ENCODE peak calls at places on chromosomes 2 and 18, in five cellular contexts. One of them, this sample, is unnamed. For H3K27me3, the result is how much of the 10 kb centered on the place peaks cover.

GRCh38 chr2:184598313-184599053 is at the start of gene ZNF804A:
- DNase-seq in pancreas: peak
- DNase-seq in WERI-Rb-1: peak
- DNase-seq in esophagus squamous epithelium: no peak
- DNase-seq in tibial nerve: peak
- DNase-seq in this sample: peak

GRCh38 chr18:63869374-63869773 is 18.1 kb upstream of the SERPINB2 start:
- DNase-seq in pancreas: no peak
- DNase-seq in WERI-Rb-1: no peak
- DNase-seq in esophagus squamous epithelium: no peak
- DNase-seq in tibial nerve: no peak
- DNase-seq in this sample: no peak

GRCh38 chr2:43052204-43052943 is 174.0 kb downstream of the ZFP36L2 start:
- DNase-seq in pancreas: no peak
- DNase-seq in WERI-Rb-1: no peak
- DNase-seq in esophagus squamous epithelium: no peak
- DNase-seq in tibial nerve: no peak
- DNase-seq in this sample: no peak

GRCh38 chr2:198973785-198974184 is 484.0 kb downstream of the SATB2 start:
- DNase-seq in pancreas: no peak
- DNase-seq in WERI-Rb-1: no peak
- DNase-seq in esophagus squamous epithelium: no peak
- DNase-seq in tibial nerve: no peak
- DNase-seq in this sample: no peak

GRCh38 chr2:73588177-73588576 is 54.0 kb downstream of the NAT8 start:
- DNase-seq in pancreas: no peak
- DNase-seq in WERI-Rb-1: no peak
- DNase-seq in esophagus squamous epithelium: no peak
- DNase-seq in tibial nerve: no peak
- DNase-seq in this sample: no peak

GRCh38 chr2:121228521-121228920 is 56.5 kb downstream of the TFCP2L1 start:
- DNase-seq in pancreas: peak
- DNase-seq in WERI-Rb-1: no peak
- DNase-seq in esophagus squamous epithelium: no peak
- DNase-seq in tibial nerve: no peak
- DNase-seq in this sample: no peak

GRCh38 chr2:72999729-73000725 is 71.5 kb downstream of the SFXN5 start:
- DNase-seq in pancreas: no peak
- DNase-seq in WERI-Rb-1: no peak
- DNase-seq in esophagus squamous epithelium: no peak
- DNase-seq in tibial nerve: no peak
- DNase-seq in this sample: no peak

GRCh38 chr2:1613731-1614354 is 130.5 kb downstream of the PXDN start:
- DNase-seq in pancreas: no peak
- DNase-seq in WERI-Rb-1: no peak
- DNase-seq in esophagus squamous epithelium: no peak
- DNase-seq in tibial nerve: no peak
- DNase-seq in this sample: no peak

GRCh38 chr2:68110102-68110501 is 47.3 kb upstream of the C1D start:
- DNase-seq in pancreas: no peak
- DNase-seq in WERI-Rb-1: peak
- DNase-seq in esophagus squamous epithelium: no peak
- DNase-seq in tibial nerve: no peak
- DNase-seq in this sample: no peak

GRCh38 chr2:202261531-202261930 is 4.0 kb upstream of the NOP58 start:
- DNase-seq in pancreas: no peak
- DNase-seq in WERI-Rb-1: no peak
- DNase-seq in esophagus squamous epithelium: no peak
- DNase-seq in tibial nerve: no peak
- DNase-seq in this sample: no peak

GRCh38 chr2:228771719-228772254 is 499.3 kb downstream of the PID1 start:
- DNase-seq in pancreas: no peak
- DNase-seq in WERI-Rb-1: no peak
- DNase-seq in esophagus squamous epithelium: no peak
- DNase-seq in tibial nerve: no peak
- DNase-seq in this sample: no peak

GRCh38 chr18:12282436-12283039 is 25.5 kb upstream of the TUBB6 start:
- DNase-seq in pancreas: no peak
- DNase-seq in WERI-Rb-1: no peak
- DNase-seq in esophagus squamous epithelium: no peak
- DNase-seq in tibial nerve: no peak
- DNase-seq in this sample: no peak

GRCh38 chr18:46917808-46918600 is 602 bp downstream of the KATNAL2 start:
- DNase-seq in pancreas: no peak
- DNase-seq in WERI-Rb-1: no peak
- DNase-seq in esophagus squamous epithelium: no peak
- DNase-seq in tibial nerve: no peak
- DNase-seq in this sample: no peak

GRCh38 chr2:98463081-98463481 is 18.4 kb downstream of the INPP4A start:
- DNase-seq in pancreas: no peak
- DNase-seq in WERI-Rb-1: no peak
- DNase-seq in esophagus squamous epithelium: no peak
- DNase-seq in tibial nerve: no peak
- DNase-seq in this sample: no peak

GRCh38 chr18:13369756-13370510 is 151.4 kb downstream of the LDLRAD4 start:
- DNase-seq in pancreas: no peak
- DNase-seq in WERI-Rb-1: no peak
- DNase-seq in esophagus squamous epithelium: no peak
- DNase-seq in tibial nerve: no peak
- DNase-seq in this sample: no peak

GRCh38 chr2:203928849-203929248 is 7.7 kb upstream of the ICOS start:
- DNase-seq in pancreas: no peak
- DNase-seq in WERI-Rb-1: no peak
- DNase-seq in esophagus squamous epithelium: no peak
- DNase-seq in tibial nerve: no peak
- DNase-seq in this sample: no peak

GRCh38 chr18:6200375-6200774 is 214.3 kb downstream of the L3MBTL4 start:
- DNase-seq in pancreas: no peak
- DNase-seq in WERI-Rb-1: no peak
- DNase-seq in esophagus squamous epithelium: no peak
- DNase-seq in tibial nerve: no peak
- DNase-seq in this sample: no peak

GRCh38 chr2:48346124-48346536 is 183.8 kb upstream of the STON1 start:
- DNase-seq in pancreas: no peak
- DNase-seq in WERI-Rb-1: peak
- DNase-seq in esophagus squamous epithelium: no peak
- DNase-seq in tibial nerve: no peak
- DNase-seq in this sample: no peak

GRCh38 chr2:12935226-12935625 is 218.5 kb downstream of the TRIB2 start:
- DNase-seq in pancreas: no peak
- DNase-seq in WERI-Rb-1: no peak
- DNase-seq in esophagus squamous epithelium: no peak
- DNase-seq in tibial nerve: no peak
- DNase-seq in this sample: no peak

GRCh38 chr2:118056165-118056534 is 32.1 kb upstream of the INSIG2 start:
- DNase-seq in pancreas: no peak
- DNase-seq in WERI-Rb-1: no peak
- DNase-seq in esophagus squamous epithelium: peak
- DNase-seq in tibial nerve: no peak
- DNase-seq in this sample: peak

GRCh38 chr18:59899298-59900221 is at the start of gene PMAIP1:
- DNase-seq in pancreas: peak
- DNase-seq in WERI-Rb-1: peak
- DNase-seq in esophagus squamous epithelium: peak
- DNase-seq in tibial nerve: peak
- DNase-seq in this sample: peak

GRCh38 chr18:59900222-59901128 is 679 bp downstream of the PMAIP1 start:
- DNase-seq in pancreas: no peak
- DNase-seq in WERI-Rb-1: peak
- DNase-seq in esophagus squamous epithelium: no peak
- DNase-seq in tibial nerve: no peak
- DNase-seq in this sample: peak

GRCh38 chr18:59902993-59903610 is 3.3 kb downstream of the PMAIP1 start:
- DNase-seq in pancreas: no peak
- DNase-seq in WERI-Rb-1: no peak
- DNase-seq in esophagus squamous epithelium: no peak
- DNase-seq in tibial nerve: no peak
- DNase-seq in this sample: no peak

GRCh38 chr18:59904051-59904601 is 4.3 kb downstream of the PMAIP1 start:
- DNase-seq in pancreas: no peak
- DNase-seq in WERI-Rb-1: no peak
- DNase-seq in esophagus squamous epithelium: no peak
- DNase-seq in tibial nerve: no peak
- DNase-seq in this sample: no peak

DNA sequence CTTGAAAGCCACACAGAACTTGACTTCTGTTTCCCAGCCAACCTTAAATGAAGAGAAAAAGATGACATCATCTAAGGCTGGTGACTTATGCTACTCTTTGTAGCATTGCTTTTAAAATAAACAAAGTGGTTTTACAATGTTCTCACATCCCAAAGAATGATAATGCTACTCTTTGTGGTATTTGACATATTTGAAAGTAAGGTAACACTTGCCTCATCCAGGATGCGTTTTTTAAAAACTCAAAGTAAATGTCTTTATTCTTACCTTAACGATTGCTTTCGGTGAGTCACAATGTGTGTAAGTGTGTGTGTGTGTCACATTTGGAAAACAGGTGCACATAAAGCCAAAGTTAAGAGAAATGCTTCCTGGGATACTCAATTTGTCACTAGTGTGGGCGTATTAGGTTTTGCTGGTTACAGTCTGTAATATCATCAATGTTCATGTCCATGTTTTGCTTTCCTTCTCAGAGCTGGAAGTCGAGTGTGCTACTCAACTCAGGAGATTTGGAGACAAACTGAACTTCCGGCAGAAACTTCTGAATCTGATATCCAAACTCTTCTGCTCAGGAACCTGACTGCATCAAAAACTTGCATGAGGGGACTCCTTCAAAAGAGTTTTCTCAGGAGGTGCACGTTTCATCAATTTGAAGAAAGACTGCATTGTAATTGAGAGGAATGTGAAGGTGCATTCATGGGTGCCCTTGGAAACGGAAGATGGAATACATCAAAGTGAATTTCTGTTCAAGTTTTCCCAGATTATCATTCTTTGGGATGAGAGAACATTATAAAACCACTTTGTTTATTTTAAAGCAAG is 2.6 kb downstream of the PMAIP1 start:
- DNase-seq in pancreas: no peak
- DNase-seq in WERI-Rb-1: no peak
- DNase-seq in esophagus squamous epithelium: no peak
- DNase-seq in tibial nerve: no peak
- DNase-seq in this sample: peak
- H3K4me3 ChIP-seq in pancreas: no peak
- H3K4me3 ChIP-seq in WERI-Rb-1: no peak
- H3K4me3 ChIP-seq in esophagus squamous epithelium: no peak
- H3K4me3 ChIP-seq in tibial nerve: no peak
- H3K4me3 ChIP-seq in this sample: peak

GRCh38 chr2:65522922-65523321 is 90.5 kb upstream of the SPRED2 start:
- DNase-seq in pancreas: no peak
- DNase-seq in WERI-Rb-1: no peak
- DNase-seq in esophagus squamous epithelium: no peak
- DNase-seq in tibial nerve: no peak
- DNase-seq in this sample: no peak
- H3K27me3 ChIP-seq in pancreas: under half
- H3K27me3 ChIP-seq in WERI-Rb-1: half or more
- H3K27me3 ChIP-seq in esophagus squamous epithelium: under half
- H3K27me3 ChIP-seq in tibial nerve: under half
- H3K27me3 ChIP-seq in this sample: under half

DNA sequence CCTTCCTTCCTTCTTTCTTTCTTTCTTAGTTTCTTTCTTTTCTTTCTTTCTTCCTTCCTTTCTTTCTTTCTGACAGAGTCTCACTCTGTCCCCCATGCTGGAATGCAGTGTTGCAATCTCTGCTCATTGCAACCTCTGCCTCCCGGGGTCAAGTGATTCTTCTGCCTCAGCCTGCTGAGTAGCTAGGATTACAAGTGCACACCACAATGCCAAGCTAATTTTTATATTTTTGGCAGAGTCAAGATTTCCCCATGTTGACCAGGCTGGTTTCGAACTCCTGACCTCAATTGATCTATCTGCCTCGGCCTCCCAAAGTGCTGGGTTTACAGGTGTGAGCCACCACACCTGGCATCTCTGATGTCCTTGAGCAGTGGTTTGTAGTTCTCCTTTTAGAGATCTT is 48.5 kb downstream of the IL1R2 start:
- DNase-seq in pancreas: no peak
- DNase-seq in WERI-Rb-1: no peak
- DNase-seq in esophagus squamous epithelium: no peak
- DNase-seq in tibial nerve: no peak
- DNase-seq in this sample: no peak
- TF ChIP-seq CTCF in pancreas: no peak
- TF ChIP-seq CTCF in WERI-Rb-1: no peak
- TF ChIP-seq CTCF in esophagus squamous epithelium: no peak
- TF ChIP-seq CTCF in tibial nerve: no peak
- TF ChIP-seq CTCF in this sample: no peak

GRCh38 chr18:59663096-59663495 is 34.1 kb downstream of the CCBE1 start:
- DNase-seq in pancreas: no peak
- DNase-seq in WERI-Rb-1: no peak
- DNase-seq in esophagus squamous epithelium: no peak
- DNase-seq in tibial nerve: no peak
- DNase-seq in this sample: no peak

GRCh38 chr18:59662008-59662701 is 35.1 kb downstream of the CCBE1 start:
- DNase-seq in pancreas: no peak
- DNase-seq in WERI-Rb-1: no peak
- DNase-seq in esophagus squamous epithelium: no peak
- DNase-seq in tibial nerve: no peak
- DNase-seq in this sample: no peak

GRCh38 chr18:59664329-59664728 is 32.9 kb downstream of the CCBE1 start:
- DNase-seq in pancreas: no peak
- DNase-seq in WERI-Rb-1: no peak
- DNase-seq in esophagus squamous epithelium: no peak
- DNase-seq in tibial nerve: no peak
- DNase-seq in this sample: no peak

GRCh38 chr18:59667488-59667887 is 29.7 kb downstream of the CCBE1 start:
- DNase-seq in pancreas: no peak
- DNase-seq in WERI-Rb-1: no peak
- DNase-seq in esophagus squamous epithelium: no peak
- DNase-seq in tibial nerve: no peak
- DNase-seq in this sample: no peak

DNA sequence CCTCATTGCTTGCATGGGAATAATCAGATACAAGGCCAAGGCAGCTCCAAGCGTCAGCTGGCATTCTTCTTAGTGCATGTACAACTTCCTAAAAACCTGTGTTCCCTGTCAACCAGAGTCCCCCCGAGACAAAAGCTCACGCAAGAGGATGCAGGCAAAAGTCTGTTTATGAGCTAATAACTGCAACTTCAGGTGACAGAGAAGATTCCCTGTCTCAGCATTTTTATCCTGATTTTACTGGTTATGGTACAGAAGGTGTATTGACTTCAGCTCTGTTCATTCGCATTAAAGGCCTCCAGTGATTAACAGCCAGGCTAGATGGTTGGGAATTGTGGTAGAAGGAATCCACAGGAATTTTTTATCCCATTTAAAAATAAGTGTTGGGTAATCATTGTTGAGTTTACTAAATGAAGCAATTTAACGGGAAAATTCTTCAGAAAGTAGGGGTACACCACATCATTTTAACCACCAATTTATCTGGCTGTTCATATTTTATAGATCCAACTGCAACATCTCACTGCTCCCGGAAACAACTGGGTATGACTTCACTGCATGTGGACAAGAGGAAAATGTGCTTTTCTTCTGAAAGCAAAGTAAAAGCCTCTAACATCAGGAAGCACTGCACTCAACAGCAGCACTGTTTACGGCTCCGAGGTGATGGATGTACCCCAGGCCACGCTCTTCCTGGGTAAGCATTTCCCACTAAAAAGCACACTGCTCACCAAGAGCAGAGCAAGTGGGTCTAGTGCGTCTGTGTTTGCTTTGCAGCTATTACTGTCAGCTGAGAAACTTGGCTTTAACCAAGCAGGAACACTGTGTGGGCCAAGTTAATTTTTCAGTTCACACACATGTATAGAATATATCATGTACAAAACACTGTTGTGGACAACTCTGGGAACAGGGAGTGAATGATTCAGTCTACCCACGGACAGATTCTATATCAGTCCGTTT is 31.9 kb downstream of the CCBE1 start:
- DNase-seq in pancreas: no peak
- DNase-seq in WERI-Rb-1: no peak
- DNase-seq in esophagus squamous epithelium: no peak
- DNase-seq in tibial nerve: no peak
- DNase-seq in this sample: no peak
- H3K4me3 ChIP-seq in pancreas: no peak
- H3K4me3 ChIP-seq in WERI-Rb-1: no peak
- H3K4me3 ChIP-seq in esophagus squamous epithelium: no peak
- H3K4me3 ChIP-seq in tibial nerve: no peak
- H3K4me3 ChIP-seq in this sample: no peak

This sample was measured in GM06990.